ENCODE peak calls at places on chromosomes 6 and 20, in six cellular contexts. F is IMR-90, A is mesendoderm, J is mesenchymal stem cell, I is H1, O is trophoblast cell. N is an unnamed sample.

GRCh38 chr20:10115021-10115420 is 80.2 kb downstream of the ANKEF1 start:
- DNase-seq in A (no peak), O (no peak), F (peak), I (no peak), J (peak), N (no peak)

GRCh38 chr6:164887660-164888059 is 421.7 kb downstream of the C6orf118 start:
- DNase-seq in F (no peak), A (no peak), O (no peak), J (no peak), I (no peak), N (no peak)

GRCh38 chr6:41066867-41067304 is 5.3 kb downstream of the OARD1 start:
- DNase-seq in J (peak), F (peak), A (peak), I (peak), O (peak), N (peak)

GRCh38 chr6:42771741-42772100 is 10.1 kb upstream of the BICRAL start:
- DNase-seq in A (no peak), F (no peak), J (no peak), O (no peak), I (no peak), N (no peak)

GRCh38 chr20:528923-529594 is 14.5 kb downstream of the CSNK2A1 start:
- DNase-seq in I (no peak), J (peak), F (peak), A (peak), O (peak), N (no peak)

GRCh38 chr20:12722096-12722495 is 286.7 kb upstream of the SPTLC3 start:
- DNase-seq in O (peak), I (no peak), A (peak), F (no peak), J (no peak), N (no peak)

GRCh38 chr6:138157986-138158638 is 3.6 kb upstream of the ARFGEF3 start:
- DNase-seq in F (no peak), O (no peak), I (no peak), J (peak), A (peak), N (no peak)

GRCh38 chr6:71406871-71407860 is 118.6 kb downstream of the OGFRL1 start:
- DNase-seq in O (peak), A (peak), F (no peak), J (no peak), I (peak), N (no peak)

GRCh38 chr6:170269873-170270541 is 20.9 kb downstream of the DLL1 start:
- DNase-seq in O (peak), A (no peak), I (no peak), F (peak), J (no peak), N (no peak)

GRCh38 chr20:23264545-23264944 is 86.0 kb upstream of the NXT1 start:
- DNase-seq in A (no peak), F (no peak), O (no peak), J (no peak), I (no peak), N (no peak)

DNA sequence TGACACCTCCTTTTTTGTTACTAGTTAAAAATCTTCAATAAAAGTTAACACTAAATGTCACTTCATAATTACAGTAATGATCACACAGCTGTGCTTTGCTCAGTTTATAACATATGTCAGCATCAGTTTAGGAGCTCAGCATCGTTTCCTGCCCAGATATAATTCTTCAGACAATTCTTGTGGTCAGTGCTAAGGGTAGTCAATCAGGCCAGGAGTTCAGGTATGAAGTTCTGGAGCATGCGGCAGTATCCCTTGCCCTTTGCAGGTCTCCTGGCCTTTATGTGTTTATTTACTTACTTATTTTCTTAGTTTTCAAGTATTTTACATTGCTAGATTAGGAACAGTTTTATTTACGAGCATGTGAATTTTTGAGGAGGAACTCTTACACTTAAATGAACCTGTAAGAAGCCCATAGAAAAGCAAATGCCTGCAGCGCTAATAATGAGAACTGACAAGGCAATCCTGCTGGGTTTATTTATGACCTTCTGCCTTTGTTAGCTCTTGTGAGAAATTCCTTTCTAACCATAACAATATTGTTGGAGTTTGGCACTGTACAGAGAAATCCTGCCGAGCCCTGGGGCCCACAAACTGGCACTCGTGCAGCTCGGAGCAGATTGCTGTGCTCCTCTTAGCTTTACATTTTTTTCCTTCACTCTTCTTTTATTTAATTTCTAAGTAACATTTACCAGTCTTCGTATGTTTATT is 252.8 kb downstream of the TMEM242 start:
- DNase-seq in F (no peak), A (no peak), J (no peak), O (peak), I (no peak), N (no peak)
- H3K4me3 ChIP-seq in F (no peak), A (no peak), J (no peak), O (no peak), I (peak), N (no peak)

GRCh38 chr6:2990932-2991506 is 8.7 kb upstream of the NQO2 start:
- DNase-seq in O (no peak), J (peak), A (no peak), F (no peak), I (no peak), N (no peak)

GRCh38 chr6:2989332-2990178 is 10.1 kb upstream of the NQO2 start:
- DNase-seq in A (peak), J (peak), I (peak), F (peak), O (peak), N (peak)

GRCh38 chr6:2993755-2994317 is 5.9 kb upstream of the NQO2 start:
- DNase-seq in J (no peak), A (no peak), I (no peak), F (no peak), O (no peak), N (no peak)

GRCh38 chr6:2990179-2990931 is 9.3 kb upstream of the NQO2 start:
- DNase-seq in O (peak), J (peak), A (peak), F (no peak), I (no peak), N (no peak)

DNA sequence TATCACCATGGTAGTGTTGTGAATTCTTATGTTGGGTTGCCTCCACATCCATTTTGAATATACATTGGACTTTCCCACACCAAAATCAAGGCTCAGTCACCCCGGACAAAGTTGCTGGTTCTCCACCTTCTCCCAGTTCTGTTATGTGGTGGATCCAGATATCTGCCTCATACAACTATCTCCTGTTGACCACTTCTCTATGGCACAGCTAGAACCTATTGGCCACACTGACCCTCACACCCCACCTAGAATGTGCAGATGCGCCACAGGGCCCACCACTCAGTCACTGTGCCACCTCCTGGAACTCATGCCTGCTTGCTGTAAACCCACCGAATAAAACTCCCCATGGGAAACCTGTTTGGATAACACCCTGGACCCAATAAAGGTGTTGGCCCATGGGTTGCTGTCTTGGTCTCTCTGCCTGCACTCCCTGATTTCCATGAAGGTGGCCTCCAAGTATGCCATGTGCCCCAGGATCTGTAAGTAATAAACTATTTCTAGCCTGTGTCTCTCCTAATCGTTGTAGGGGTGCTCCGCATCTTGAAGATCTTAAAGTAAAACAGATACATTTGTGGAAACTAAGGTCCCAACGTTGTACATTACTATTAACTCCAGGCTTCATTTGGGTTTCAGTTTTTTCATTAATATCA is 7.2 kb upstream of the NQO2 start:
- DNase-seq in F (no peak), O (no peak), J (no peak), I (no peak), A (no peak), N (no peak)
- H2AK5ac ChIP-seq in F (peak), O (no peak), J (no peak), I (no peak), A (peak), N (no peak)

GRCh38 chr6:20943036-20943627 is 408.9 kb downstream of the CDKAL1 start:
- DNase-seq in O (no peak), J (no peak), F (no peak), I (no peak), A (peak), N (no peak)

GRCh38 chr6:20943922-20944321 is 409.7 kb downstream of the CDKAL1 start:
- DNase-seq in A (no peak), O (no peak), F (no peak), J (no peak), I (no peak), N (no peak)

GRCh38 chr6:20936949-20937348 is 402.7 kb downstream of the CDKAL1 start:
- DNase-seq in A (peak), O (no peak), I (no peak), F (no peak), J (no peak), N (no peak)

GRCh38 chr6:20939161-20939775 is 405.0 kb downstream of the CDKAL1 start:
- DNase-seq in O (no peak), F (no peak), I (no peak), A (no peak), J (no peak), N (no peak)
- H3K4me3 ChIP-seq in O (no peak), F (no peak), I (no peak), A (no peak), J (no peak), N (no peak)

DNA sequence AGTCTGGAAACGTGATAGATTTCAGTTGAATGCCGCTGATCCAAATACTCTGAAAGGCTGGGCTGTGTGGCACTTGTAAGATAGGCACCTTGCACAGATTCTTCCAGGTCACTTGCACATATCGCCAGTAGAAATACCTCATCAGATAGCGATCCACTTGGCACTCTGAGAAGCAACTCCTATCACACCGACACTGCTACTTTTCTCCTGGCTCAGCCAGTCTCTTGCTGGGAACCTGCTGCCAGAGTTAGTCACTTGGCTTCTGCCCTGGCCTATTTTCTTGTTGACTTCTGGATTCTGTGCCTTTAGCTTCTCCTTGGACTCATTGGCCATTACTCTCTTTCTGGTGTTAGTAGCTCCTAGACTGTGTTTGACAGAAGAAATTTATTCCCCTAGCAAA is 66.6 kb downstream of the UTRN start:
- DNase-seq in F (no peak), O (no peak), J (no peak), I (no peak), A (no peak), N (no peak)
- H2AK5ac ChIP-seq in F (no peak), O (no peak), J (no peak), I (no peak), A (no peak), N (no peak)